ENCODE peak calls at places on chromosomes 11 and 22, in eight cellular contexts. Q, W, G, J, A, N, C and H are unnamed samples.

GRCh38 chr11:64015935-64016468 is 19.7 kb upstream of the FLRT1 start:
- DNase-seq in G (no peak), W (no peak), N (no peak), Q (no peak), C (no peak), J (no peak), A (no peak), H (no peak)

GRCh38 chr11:84847842-84848241 is 779.3 kb downstream of the DLG2 start:
- DNase-seq in Q (no peak), C (no peak), N (no peak), W (no peak), A (no peak), J (no peak), G (no peak), H (no peak)

GRCh38 chr11:86608251-86608799 is 64.1 kb downstream of the ME3 start:
- DNase-seq in W (peak; percentile 72), J (no peak), Q (peak; percentile 75), N (no peak), C (peak; percentile 59), G (peak; percentile 56), A (peak; percentile 51), H (peak; percentile 52)

GRCh38 chr11:110174645-110175310 is 81.6 kb downstream of the ZC3H12C start:
- DNase-seq in A (no peak), Q (no peak), G (no peak), W (no peak), N (no peak), J (no peak), C (no peak), H (no peak)

GRCh38 chr11:1571760-1572199 is 291 bp downstream of the DUSP8 start:
- DNase-seq in C (no peak), W (no peak), N (no peak), G (no peak), J (no peak), A (peak; percentile 23), Q (no peak), H (no peak)

GRCh38 chr11:57456960-57457642 is 3.2 kb upstream of the RTN4RL2 start:
- DNase-seq in Q (peak; percentile 88), A (peak; percentile 91), C (peak; percentile 60), N (peak; percentile 60), W (peak; percentile 89), J (peak; percentile 83), G (peak; percentile 94), H (peak; percentile 84)

GRCh38 chr22:50148991-50149721 is 21.4 kb upstream of the PANX2 start:
- DNase-seq in C (no peak), A (peak; percentile 70), G (peak; percentile 74), N (peak; percentile 76), Q (peak; percentile 73), J (no peak), W (peak; percentile 70), H (no peak)

GRCh38 chr11:1912314-1912878 is 7.1 kb upstream of the TNNT3 start:
- DNase-seq in Q (no peak), W (no peak), C (no peak), A (no peak), N (no peak), G (no peak), J (no peak), H (no peak)

GRCh38 chr22:46379301-46379930 is 43.9 kb downstream of the TRMU start:
- DNase-seq in G (no peak), A (peak; percentile 49), W (peak; percentile 78), N (no peak), C (no peak), Q (no peak), J (no peak), H (no peak)

GRCh38 chr11:86802601-86803051 is 2.3 kb downstream of the PRSS23 start:
- DNase-seq in A (no peak), N (no peak), J (no peak), W (peak; percentile 36), Q (no peak), C (peak; percentile 23), G (peak; percentile 25), H (no peak)

GRCh38 chr22:45867906-45868555 is 108.9 kb downstream of the WNT7B start:
- DNase-seq in J (no peak), C (no peak), W (no peak), A (no peak), N (no peak), G (no peak), Q (no peak), H (no peak)

GRCh38 chr11:58618215-58618614 is 4.2 kb upstream of the CNTF start:
- DNase-seq in W (no peak), A (no peak), N (no peak), G (no peak), C (no peak), Q (no peak), J (no peak), H (no peak)
- TF ChIP-seq CTCF in W (peak; percentile 14), A (peak; percentile 36), N (no peak), G (no peak), C (no peak), Q (peak; percentile 17), J (no peak), H (no peak)

DNA sequence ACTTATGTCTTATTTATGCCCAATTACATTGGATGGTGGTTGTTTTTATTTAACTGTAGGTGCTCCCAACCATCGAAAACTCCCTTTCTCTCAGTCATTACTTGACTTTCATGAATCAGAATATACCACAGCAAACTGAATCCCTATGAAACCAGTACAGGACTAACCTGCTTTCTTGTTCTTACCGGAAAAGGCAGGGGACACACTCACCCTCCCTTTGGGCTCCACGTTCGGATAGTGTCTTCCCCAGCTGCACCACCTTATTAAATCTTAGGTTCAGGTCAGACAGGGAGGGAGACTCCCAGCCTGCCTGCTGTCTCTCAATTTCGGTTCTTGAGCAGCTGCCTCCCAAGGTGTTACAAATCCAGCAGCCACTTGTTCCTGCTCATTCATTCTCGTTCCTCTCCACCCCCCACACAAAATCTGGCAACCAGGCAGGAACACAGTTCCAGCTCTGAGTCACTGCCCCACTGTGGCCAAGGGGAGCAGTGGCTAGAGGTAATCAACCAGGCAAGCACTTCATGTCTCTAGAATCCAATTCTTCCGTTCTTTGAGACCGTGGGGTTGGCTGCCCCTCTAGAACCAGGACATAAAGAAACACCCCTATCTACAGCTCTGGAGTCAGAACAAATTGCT is 133.0 kb downstream of the PLEKHA7 start:
- DNase-seq in J (no peak), Q (no peak), A (peak; percentile 47), C (no peak), G (peak; percentile 22), W (peak; percentile 71), N (no peak), H (no peak)
- TF ChIP-seq CTCF in J (peak; percentile 22), Q (no peak), A (peak; percentile 31), C (no peak), G (no peak), W (peak; percentile 62), N (no peak), H (no peak)

DNA sequence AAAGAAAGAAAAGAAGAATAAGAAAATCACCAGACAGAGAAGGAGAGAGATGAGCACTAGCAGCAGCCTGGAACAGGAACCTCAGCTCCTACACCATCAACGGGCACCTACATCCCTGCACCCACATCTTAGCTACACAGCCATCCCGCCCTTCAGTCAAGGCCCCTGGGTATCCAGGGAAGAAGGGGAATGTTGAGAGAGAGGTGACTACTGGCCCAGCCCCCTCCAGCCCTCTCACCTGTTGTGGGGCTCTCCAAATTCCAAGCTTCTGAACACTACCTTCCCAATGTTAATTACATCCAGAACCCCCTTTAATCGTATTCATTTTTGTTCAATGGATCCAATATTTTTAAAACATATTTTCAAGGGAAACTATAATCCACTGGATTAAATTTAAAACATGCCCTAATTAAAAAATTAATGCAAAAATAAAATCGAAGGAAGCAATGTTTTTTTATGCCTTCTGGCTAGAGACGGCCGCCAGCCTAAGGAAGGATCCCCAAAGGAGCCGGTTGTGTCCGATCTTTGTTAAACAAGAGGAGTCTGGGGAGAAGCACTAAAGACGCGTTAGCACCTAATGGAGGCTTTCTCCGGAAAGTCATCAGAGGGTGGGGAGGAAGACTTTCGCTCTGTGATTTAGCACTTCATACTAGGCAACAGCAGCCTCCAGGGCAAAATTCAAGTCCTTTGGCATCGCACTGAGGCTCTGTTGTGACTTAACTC is 9.5 kb downstream of the TPST2 start:
- DNase-seq in N (no peak), A (no peak), G (no peak), C (no peak), Q (no peak), J (no peak), W (no peak), H (no peak)
- TF ChIP-seq CTCF in N (no peak), A (no peak), G (no peak), C (no peak), Q (no peak), J (no peak), W (no peak), H (no peak)

GRCh38 chr11:69644071-69644961 is 3.4 kb downstream of the CCND1 start:
- DNase-seq in W (peak; percentile 74), J (no peak), A (peak; percentile 64), Q (peak; percentile 67), C (peak; percentile 77), G (no peak), N (no peak), H (no peak)
- TF ChIP-seq CTCF in W (peak; percentile 33), J (no peak), A (peak; percentile 34), Q (no peak), C (peak; percentile 38), G (no peak), N (no peak), H (no peak)

DNA sequence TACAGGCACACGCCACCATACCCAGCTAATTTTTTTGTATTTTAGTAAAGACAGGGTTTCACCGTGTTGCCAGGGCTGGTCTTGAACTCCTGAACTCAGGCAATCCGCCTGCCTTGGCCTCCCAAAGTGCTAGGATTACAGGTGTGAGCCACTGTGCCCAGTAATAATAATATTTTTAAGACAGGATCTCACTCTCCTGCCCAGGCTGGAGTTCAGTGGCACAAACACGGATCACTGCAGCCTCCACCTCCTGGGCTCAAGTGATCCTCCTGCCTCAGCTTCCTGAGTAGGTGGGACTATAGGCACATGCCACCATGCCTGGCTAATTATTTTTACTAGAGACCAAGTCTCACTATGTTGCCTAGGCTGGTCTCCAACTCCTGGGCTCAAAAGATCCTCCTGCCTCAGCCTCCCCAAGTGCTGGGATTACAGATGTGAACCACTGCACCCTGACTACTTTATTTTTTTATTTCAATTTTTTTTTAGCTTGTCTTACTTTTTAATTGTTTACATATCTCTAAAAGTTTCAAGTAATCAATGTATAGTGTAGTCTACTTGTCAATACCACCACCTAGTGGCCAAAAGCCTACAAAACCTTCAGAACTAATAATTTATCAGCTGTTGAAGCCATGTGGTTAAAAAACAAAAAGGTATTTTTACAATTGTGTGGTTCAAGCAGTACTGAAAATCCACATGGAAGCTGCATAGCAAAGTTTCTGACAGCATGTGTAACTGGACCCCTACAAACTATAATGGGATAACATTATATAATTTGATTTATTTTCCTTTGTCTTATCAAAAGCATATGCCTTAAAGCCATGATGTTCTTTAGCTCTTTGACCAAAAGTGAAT is 10.4 kb downstream of the NARS2 start:
- DNase-seq in C (peak; percentile 44), W (peak; percentile 50), Q (peak; percentile 23), G (no peak), A (no peak), N (no peak), J (no peak), H (no peak)
- TF ChIP-seq CTCF in C (peak; percentile 56), W (peak; percentile 77), Q (peak; percentile 68), G (peak; percentile 51), A (peak; percentile 77), N (peak; percentile 87), J (peak; percentile 81), H (no peak)